ENCODE peak calls at places on chromosomes 1 and 21, in four cellular contexts. One of them, this sample, is unnamed.

GRCh38 chr1:205920159-205920558 is 23.1 kb downstream of the SLC26A9 start:
- DNase-seq in AG09319: no peak
- DNase-seq in uterus: no peak
- DNase-seq in hypothalamus: no peak
- DNase-seq in this sample: no peak

GRCh38 chr1:230068952-230069684 is 2.1 kb downstream of the GALNT2 start:
- DNase-seq in hypothalamus: no peak
- DNase-seq in AG09319: no peak
- DNase-seq in uterus: no peak
- DNase-seq in this sample: no peak

GRCh38 chr21:43912910-43913309 is 47.9 kb downstream of the AGPAT3 start:
- DNase-seq in hypothalamus: no peak
- DNase-seq in uterus: no peak
- DNase-seq in AG09319: no peak
- DNase-seq in this sample: no peak

GRCh38 chr1:188463919-188464318 is 1635.2 kb downstream of the PLA2G4A start:
- DNase-seq in hypothalamus: no peak
- DNase-seq in uterus: no peak
- DNase-seq in AG09319: no peak
- DNase-seq in this sample: no peak

GRCh38 chr1:47532831-47533175 is 95.0 kb downstream of the FOXD2 start:
- DNase-seq in hypothalamus: no peak
- DNase-seq in uterus: no peak
- DNase-seq in AG09319: no peak
- DNase-seq in this sample: no peak

GRCh38 chr1:110607663-110608230 is 1.6 kb upstream of the KCNA2 start:
- DNase-seq in uterus: no peak
- DNase-seq in hypothalamus: peak; percentile 23
- DNase-seq in AG09319: no peak
- DNase-seq in this sample: no peak

GRCh38 chr1:36753451-36753850 is 270.7 kb upstream of the CSF3R start:
- DNase-seq in uterus: no peak
- DNase-seq in hypothalamus: no peak
- DNase-seq in AG09319: no peak
- DNase-seq in this sample: no peak

GRCh38 chr1:33460947-33461629 is 11.4 kb upstream of the ZSCAN20 start:
- DNase-seq in uterus: no peak
- DNase-seq in hypothalamus: no peak
- DNase-seq in AG09319: no peak
- DNase-seq in this sample: no peak

GRCh38 chr1:205449750-205450443 is 5.9 kb downstream of the BLACAT1 start:
- DNase-seq in hypothalamus: no peak
- DNase-seq in uterus: peak; percentile 59
- DNase-seq in AG09319: no peak
- DNase-seq in this sample: peak; percentile 71

GRCh38 chr21:29238052-29238966 is 60.4 kb upstream of the BACH1 start:
- DNase-seq in AG09319: no peak
- DNase-seq in uterus: no peak
- DNase-seq in hypothalamus: no peak
- DNase-seq in this sample: no peak

GRCh38 chr1:241607497-241607896 is 32.7 kb downstream of the CHML start:
- DNase-seq in uterus: no peak
- DNase-seq in AG09319: no peak
- DNase-seq in hypothalamus: no peak
- DNase-seq in this sample: no peak

GRCh38 chr1:21783679-21784603 is 992 bp upstream of the USP48 start:
- DNase-seq in uterus: peak; percentile 33
- DNase-seq in AG09319: peak; percentile 19
- DNase-seq in hypothalamus: no peak
- DNase-seq in this sample: peak; percentile 89

GRCh38 chr21:40797881-40798280 is 49.1 kb downstream of the DSCAM start:
- DNase-seq in uterus: no peak
- DNase-seq in AG09319: no peak
- DNase-seq in hypothalamus: no peak
- DNase-seq in this sample: no peak

GRCh38 chr1:201345081-201345355 is 32.5 kb downstream of the TNNT2 start:
- DNase-seq in hypothalamus: no peak
- DNase-seq in uterus: no peak
- DNase-seq in AG09319: no peak
- DNase-seq in this sample: no peak

GRCh38 chr1:29516063-29516820 is 279.9 kb downstream of the PTPRU start:
- DNase-seq in AG09319: no peak
- DNase-seq in hypothalamus: no peak
- DNase-seq in uterus: no peak
- DNase-seq in this sample: no peak

GRCh38 chr1:216766633-216767325 is 43.5 kb upstream of the ESRRG start:
- DNase-seq in hypothalamus: no peak
- DNase-seq in AG09319: no peak
- DNase-seq in uterus: no peak
- DNase-seq in this sample: no peak

GRCh38 chr1:3503525-3503886 is 49.0 kb downstream of the ARHGEF16 start:
- DNase-seq in uterus: no peak
- DNase-seq in hypothalamus: no peak
- DNase-seq in AG09319: no peak
- DNase-seq in this sample: no peak

GRCh38 chr1:4573521-4573920 is 80.9 kb upstream of the AJAP1 start:
- DNase-seq in uterus: no peak
- DNase-seq in hypothalamus: no peak
- DNase-seq in AG09319: no peak
- DNase-seq in this sample: no peak

GRCh38 chr1:53368314-53369033 is 40.6 kb upstream of the LRP8 start:
- DNase-seq in hypothalamus: peak; percentile 15
- DNase-seq in uterus: peak; percentile 10
- DNase-seq in AG09319: no peak
- DNase-seq in this sample: no peak

GRCh38 chr1:215444715-215445414 is 122.2 kb upstream of the KCTD3 start:
- DNase-seq in hypothalamus: no peak
- DNase-seq in AG09319: no peak
- DNase-seq in uterus: no peak
- DNase-seq in this sample: no peak

GRCh38 chr21:46104104-46104503 is 6.2 kb downstream of the COL6A2 start:
- DNase-seq in AG09319: no peak
- DNase-seq in hypothalamus: no peak
- DNase-seq in uterus: no peak
- DNase-seq in this sample: no peak

GRCh38 chr1:46183119-46183842 is 7.0 kb upstream of the P3R3URF start:
- DNase-seq in uterus: peak; percentile 46
- DNase-seq in hypothalamus: peak; percentile 35
- DNase-seq in AG09319: peak; percentile 78
- DNase-seq in this sample: no peak